ENCODE peak calls at places on chromosomes 5 and 9, in four cellular contexts. P, C, W and S are unnamed samples.
A peak's percentile ranks its signal among the peaks of the same experiment; 100 is the strongest.

GRCh38 chr9:109590945-109591344 is 92.8 kb upstream of the PTPN3 start:
- DNase-seq in W (no peak), C (no peak), P (no peak), S (no peak)

GRCh38 chr9:125277411-125277810 is 15.8 kb downstream of the GAPVD1 start:
- DNase-seq in W (no peak), C (no peak), P (no peak), S (no peak)

GRCh38 chr5:168910874-168911273 is 331.7 kb upstream of the PANK3 start:
- DNase-seq in C (no peak), W (no peak), P (no peak), S (no peak)

GRCh38 chr5:149358294-149358651 is 427 bp downstream of the PCYOX1L start:
- DNase-seq in C (no peak), W (peak; percentile 49), P (no peak), S (peak; percentile 81)

GRCh38 chr9:95481000-95481399 is 35.8 kb downstream of the PTCH1 start:
- DNase-seq in W (no peak), C (no peak), P (peak; percentile 33), S (no peak)

GRCh38 chr5:36655171-36655570 is 48.8 kb downstream of the SLC1A3 start:
- DNase-seq in P (no peak), C (no peak), W (no peak), S (no peak)

GRCh38 chr9:77475641-77476473 is 172.3 kb downstream of the GNA14 start:
- DNase-seq in P (no peak), W (no peak), C (no peak), S (no peak)

GRCh38 chr5:157608972-157609565 is 33.5 kb upstream of the ADAM19 start:
- DNase-seq in P (no peak), W (no peak), C (no peak), S (no peak)

GRCh38 chr5:180133971-180134508 is 62.5 kb upstream of the RNF130 start:
- DNase-seq in C (no peak), W (no peak), P (no peak), S (no peak)

GRCh38 chr5:126577415-126577814 is 17.6 kb downstream of the ALDH7A1 start:
- DNase-seq in C (no peak), W (no peak), P (no peak), S (no peak)

GRCh38 chr5:180111273-180111695 is 39.7 kb upstream of the RNF130 start:
- DNase-seq in P (no peak), W (no peak), C (no peak), S (no peak)

GRCh38 chr9:115591584-115591984 is 473.6 kb upstream of the TNC start:
- DNase-seq in C (peak; percentile 74), P (peak; percentile 5), W (peak; percentile 52), S (peak; percentile 57)

GRCh38 chr9:131738838-131739191 is 1.1 kb downstream of the RAPGEF1 start:
- DNase-seq in W (peak; percentile 34), C (no peak), P (no peak), S (no peak)

GRCh38 chr5:166091931-166092330 is 2199.5 kb upstream of the WWC1 start:
- DNase-seq in W (no peak), C (no peak), P (no peak), S (no peak)

GRCh38 chr9:95101326-95101725 is 216.2 kb downstream of the FANCC start:
- DNase-seq in P (no peak), C (no peak), W (no peak), S (no peak)

GRCh38 chr9:21615446-21615845 is 133.3 kb upstream of the IFNE start:
- DNase-seq in C (no peak), W (no peak), P (no peak), S (no peak)

GRCh38 chr5:65546141-65546540 is 16.8 kb downstream of the CENPK start:
- DNase-seq in P (no peak), W (no peak), C (no peak), S (no peak)

GRCh38 chr5:14180437-14180836 is 37.3 kb downstream of the TRIO start:
- DNase-seq in C (no peak), P (no peak), W (no peak), S (no peak)

GRCh38 chr5:40791715-40792139 is 6.4 kb downstream of the PRKAA1 start:
- DNase-seq in P (no peak), W (peak; percentile 53), C (peak; percentile 72), S (no peak)

GRCh38 chr5:36414869-36415282 is 113.2 kb upstream of the RANBP3L start:
- DNase-seq in P (no peak), C (peak; percentile 24), W (peak; percentile 58), S (peak; percentile 26)

GRCh38 chr9:106887066-106887465 is 24.1 kb downstream of the ZNF462 start:
- DNase-seq in C (no peak), P (no peak), W (no peak), S (no peak)

GRCh38 chr5:107011530-107012115 is 659.1 kb downstream of the EFNA5 start:
- DNase-seq in C (no peak), W (no peak), P (no peak), S (no peak)

GRCh38 chr5:56446728-56447127 is 213.6 kb upstream of the ANKRD55 start:
- DNase-seq in C (no peak), W (no peak), P (no peak), S (no peak)

GRCh38 chr5:56447232-56447631 is 214.1 kb upstream of the ANKRD55 start:
- DNase-seq in C (peak; percentile 93), W (peak; percentile 8), P (no peak), S (no peak)

GRCh38 chr5:56440871-56441740 is 208.0 kb upstream of the ANKRD55 start:
- DNase-seq in W (no peak), C (peak; percentile 96), P (no peak), S (no peak)

GRCh38 chr5:56447656-56448055 is 214.5 kb upstream of the ANKRD55 start:
- DNase-seq in W (no peak), C (no peak), P (no peak), S (no peak)

DNA sequence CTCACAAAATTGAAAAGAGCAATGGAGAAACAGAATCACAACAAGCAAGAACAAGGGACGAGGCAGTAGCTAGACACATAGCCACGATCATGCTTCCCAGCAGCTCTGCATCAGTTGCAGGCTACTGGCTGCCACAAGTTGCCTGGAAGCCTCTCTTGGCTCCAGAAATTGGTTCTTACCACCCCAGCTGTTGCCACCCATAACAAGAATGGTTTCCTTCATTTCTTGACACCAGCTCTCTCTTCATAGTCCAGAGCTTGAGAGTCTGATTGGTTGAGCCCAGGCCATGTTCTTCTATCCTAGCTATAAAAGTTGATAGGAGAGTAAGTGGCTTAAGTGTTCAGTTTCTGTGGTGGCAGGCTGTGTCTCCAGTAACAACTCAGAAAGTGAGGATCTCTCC is 210.7 kb upstream of the ANKRD55 start:
- DNase-seq in W (no peak), P (no peak), C (no peak), S (no peak)
- TF ChIP-seq FOXM1 in W (no peak), P (no peak), C (no peak), S (no peak)

DNA sequence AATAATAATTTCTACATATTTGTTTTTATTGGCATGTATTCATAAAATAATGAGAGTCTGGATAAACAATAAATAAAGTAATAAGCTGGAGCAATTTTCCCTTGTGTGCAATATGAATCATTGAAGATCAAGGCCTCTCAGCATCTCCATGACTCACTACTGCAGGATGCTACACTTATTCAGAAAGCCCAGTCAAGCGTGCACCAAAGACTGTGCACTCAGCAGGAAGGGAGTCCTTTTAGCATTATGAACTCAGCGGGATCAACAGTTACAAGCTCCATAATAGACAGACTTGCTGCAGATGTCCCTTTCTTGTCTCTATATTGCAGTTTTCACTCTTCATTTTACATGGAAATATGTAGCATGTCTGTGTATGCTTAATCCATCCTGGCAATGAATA is 485.3 kb downstream of the CDH9 start:
- DNase-seq in W (no peak), P (no peak), C (no peak), S (no peak)
- TF ChIP-seq REST in W (no peak), P (no peak), C (no peak), S (no peak)

DNA sequence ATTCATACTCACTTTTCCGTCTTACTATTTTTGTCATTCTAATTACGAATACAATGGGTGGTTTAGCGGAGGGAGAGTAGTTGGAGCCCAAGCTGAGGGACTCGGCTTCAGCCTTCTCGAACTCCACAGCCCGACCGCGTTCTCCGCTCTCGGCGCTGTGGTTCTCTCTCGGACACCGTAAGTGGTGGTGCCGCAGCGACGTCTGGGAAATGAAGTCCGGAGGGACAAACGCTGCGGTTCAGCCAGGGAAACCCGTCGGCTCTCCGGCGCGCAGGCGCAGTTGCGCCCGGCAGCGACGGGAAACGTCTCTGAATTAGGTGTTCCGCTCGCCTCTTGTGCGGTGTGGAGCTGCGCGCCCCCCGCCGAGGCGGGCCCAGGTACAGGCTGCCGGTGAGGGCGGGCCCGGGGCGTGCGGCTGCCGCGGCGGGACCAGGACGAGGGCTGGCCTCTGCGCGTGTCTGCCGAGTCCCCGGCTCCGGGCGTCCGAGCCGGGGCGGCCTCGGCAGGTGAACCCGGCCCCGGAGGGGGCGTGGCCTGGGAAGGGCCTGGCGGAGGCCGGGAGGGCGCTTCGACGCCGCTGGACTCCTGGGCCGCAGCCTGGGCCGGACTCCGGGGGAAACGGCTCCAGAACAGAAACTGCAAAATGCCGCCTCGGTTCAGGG is at the start of gene ZNF879:
- DNase-seq in W (peak; percentile 81), P (no peak), C (peak; percentile 80), S (peak; percentile 94)
- H3K9ac ChIP-seq in W (peak within 1 kb of the TSS; percentile 39), P (no peak within 1 kb of the TSS), C (peak within 1 kb of the TSS; percentile 71), S (peak within 1 kb of the TSS; percentile 52)

GRCh38 chr9:137241490-137242328 is 622 bp downstream of the TUBB4B start:
- DNase-seq in W (peak; percentile 77), C (peak; percentile 54), P (no peak), S (peak; percentile 75)
- TF ChIP-seq FOXM1 in W (no peak), C (no peak), P (no peak), S (no peak)

GRCh38 chr5:943201-943873 is 50.7 kb downstream of the TRIP13 start:
- DNase-seq in P (no peak), W (no peak), C (no peak), S (no peak)
- TF ChIP-seq REST in P (no peak), W (no peak), C (no peak), S (no peak)